ENCODE peak calls at places on chromosome 3, in eight cellular contexts. M is Daoy; G is H7; X is iPS DF 6.9; F is HCEC 1CT; H is activated T-cell treated with anti-CD3 and anti-CD28 coated beads, Interleukin-2, amount 50 U/mL, for 48 hours; Y is glutamatergic neuron; D is NCI-H2171 treated with DMSO at 0.1 percent for 48 hours. T is an unnamed sample.

GRCh38 chr3:100149713-100150112 is 35.4 kb upstream of the FILIP1L start:
- DNase-seq in Y (peak), M (no peak), D (no peak), G (no peak), X (no peak), F (no peak), H (no peak), T (no peak)

GRCh38 chr3:23324745-23325144 is 121.6 kb downstream of the UBE2E2 start:
- DNase-seq in G (no peak), M (peak), H (no peak), X (no peak), D (no peak), Y (no peak), F (peak), T (no peak)

GRCh38 chr3:100761211-100761921 is 52.1 kb downstream of the TFG start:
- DNase-seq in Y (no peak), H (peak), G (peak), M (no peak), X (no peak), D (no peak), F (no peak), T (peak)

GRCh38 chr3:130345487-130346079 is at the start of gene COL6A5:
- DNase-seq in G (peak), M (no peak), Y (peak), D (no peak), F (no peak), H (no peak), X (no peak), T (no peak)

GRCh38 chr3:23052230-23053019 is 150.7 kb upstream of the UBE2E2 start:
- DNase-seq in D (no peak), Y (no peak), F (no peak), H (no peak), X (no peak), G (peak), M (peak), T (no peak)

GRCh38 chr3:48997714-48998637 is 7.9 kb downstream of the P4HTM start:
- DNase-seq in D (no peak), Y (peak), H (no peak), X (no peak), F (no peak), G (peak), M (no peak), T (no peak)

GRCh38 chr3:61624300-61624699 is 62.9 kb downstream of the PTPRG start:
- DNase-seq in Y (no peak), M (no peak), H (no peak), F (no peak), X (no peak), G (no peak), D (no peak), T (no peak)

GRCh38 chr3:122577409-122578028 is at the start of gene PARP15:
- DNase-seq in G (peak), X (no peak), M (no peak), F (no peak), D (no peak), Y (no peak), H (peak), T (peak)

T was measured in stimulated activated naive CD8-positive, alpha-beta T cell treated with anti-CD3 and anti-CD28 coated beads, Interleukin-15, Interleukin-2, amounts not matched to agents 100 U/mL and 50 U/mL, for 24 hours.